ENCODE peak calls at places on chromosome 2, in seven cellular contexts. Z is ELF-1, J is suprapubic skin, P is posterior cingulate gyrus, C is G401, A is ascending aorta, E is NCI-H1417. T is an unnamed sample.

GRCh38 chr2:215633360-215633759 is 197.5 kb upstream of the FN1 start:
- DNase-seq in P (no peak), Z (no peak), E (no peak), J (no peak), C (no peak), A (no peak), T (no peak)

GRCh38 chr2:239103125-239104098 is 255.5 kb downstream of the TWIST2 start:
- DNase-seq in E (no peak), C (no peak), P (peak), Z (no peak), A (no peak), J (no peak), T (no peak)

GRCh38 chr2:23556929-23557328 is 171.9 kb downstream of the KLHL29 start:
- DNase-seq in E (peak), C (no peak), Z (no peak), P (no peak), A (no peak), J (no peak), T (no peak)

GRCh38 chr2:85501244-85501643 is 37.7 kb upstream of the MAT2A start:
- DNase-seq in A (no peak), P (no peak), J (no peak), E (no peak), Z (no peak), C (no peak), T (no peak)

GRCh38 chr2:50042794-50043193 is 888.5 kb upstream of the FSHR start:
- DNase-seq in J (no peak), C (no peak), P (no peak), Z (no peak), A (no peak), E (no peak), T (no peak)

GRCh38 chr2:107380912-107381311 is 445.8 kb upstream of the RGPD4 start:
- DNase-seq in C (no peak), J (no peak), Z (no peak), A (no peak), E (no peak), P (no peak), T (no peak)

GRCh38 chr2:218032336-218033171 is 29.8 kb upstream of the TNS1 start:
- DNase-seq in E (no peak), A (no peak), Z (no peak), P (no peak), J (peak), C (no peak), T (peak)

GRCh38 chr2:232310690-232311089 is 67.9 kb upstream of the ALPP start:
- DNase-seq in P (no peak), A (no peak), J (no peak), Z (no peak), C (no peak), E (no peak), T (no peak)

GRCh38 chr2:231920366-231920765 is 5.8 kb downstream of the NPPC start:
- DNase-seq in A (no peak), E (no peak), C (no peak), Z (no peak), P (no peak), J (no peak), T (no peak)

GRCh38 chr2:70678576-70679143 is 89.3 kb downstream of the ADD2 start:
- DNase-seq in A (no peak), J (no peak), Z (no peak), E (no peak), C (no peak), P (no peak), T (peak)

GRCh38 chr2:138228101-138228500 is 263.8 kb downstream of the HNMT start:
- DNase-seq in P (no peak), C (no peak), Z (no peak), J (no peak), E (no peak), A (no peak), T (no peak)

GRCh38 chr2:67215214-67215613 is 181.9 kb upstream of the ETAA1 start:
- DNase-seq in C (no peak), Z (peak), J (no peak), E (peak), A (no peak), P (no peak), T (no peak)